ENCODE peak calls at places on chromosomes 11 and 22, in six cellular contexts. One of them, this sample, is unnamed.

GRCh38 chr11:70471254-70471653 is 72.9 kb downstream of the CTTN start:
- DNase-seq in amniotic stem cell: no peak
- DNase-seq in cerebellum: no peak
- DNase-seq in prostate gland: no peak
- DNase-seq in kidney tubule cell: no peak
- DNase-seq in stimulated activated CD4-positive, alpha-beta T cell treated with anti-CD3 and anti-CD28 coated beads, Interleukin-1b, Interleukin-23, amount 100 ng/mL, for 24 hours: no peak
- DNase-seq in this sample: no peak

GRCh38 chr11:105046898-105047579 is 1.9 kb upstream of the CARD16 start:
- DNase-seq in amniotic stem cell: peak
- DNase-seq in stimulated activated CD4-positive, alpha-beta T cell treated with anti-CD3 and anti-CD28 coated beads, Interleukin-1b, Interleukin-23, amount 100 ng/mL, for 24 hours: no peak
- DNase-seq in cerebellum: no peak
- DNase-seq in prostate gland: peak
- DNase-seq in kidney tubule cell: peak
- DNase-seq in this sample: no peak

GRCh38 chr11:97937501-97937900 is 1083.2 kb upstream of the CNTN5 start:
- DNase-seq in stimulated activated CD4-positive, alpha-beta T cell treated with anti-CD3 and anti-CD28 coated beads, Interleukin-1b, Interleukin-23, amount 100 ng/mL, for 24 hours: no peak
- DNase-seq in amniotic stem cell: no peak
- DNase-seq in prostate gland: no peak
- DNase-seq in cerebellum: no peak
- DNase-seq in kidney tubule cell: peak
- DNase-seq in this sample: no peak

GRCh38 chr22:17562906-17563870 is at the start of gene SLC25A18:
- DNase-seq in stimulated activated CD4-positive, alpha-beta T cell treated with anti-CD3 and anti-CD28 coated beads, Interleukin-1b, Interleukin-23, amount 100 ng/mL, for 24 hours: no peak
- DNase-seq in kidney tubule cell: peak
- DNase-seq in prostate gland: no peak
- DNase-seq in amniotic stem cell: no peak
- DNase-seq in cerebellum: peak
- DNase-seq in this sample: no peak

GRCh38 chr22:48596111-48596860 is 1231.4 kb downstream of the BRD1 start:
- DNase-seq in amniotic stem cell: no peak
- DNase-seq in stimulated activated CD4-positive, alpha-beta T cell treated with anti-CD3 and anti-CD28 coated beads, Interleukin-1b, Interleukin-23, amount 100 ng/mL, for 24 hours: no peak
- DNase-seq in kidney tubule cell: no peak
- DNase-seq in cerebellum: no peak
- DNase-seq in prostate gland: no peak
- DNase-seq in this sample: no peak

GRCh38 chr11:37597776-37598175 is 999.7 kb upstream of the RAG2 start:
- DNase-seq in stimulated activated CD4-positive, alpha-beta T cell treated with anti-CD3 and anti-CD28 coated beads, Interleukin-1b, Interleukin-23, amount 100 ng/mL, for 24 hours: no peak
- DNase-seq in kidney tubule cell: no peak
- DNase-seq in prostate gland: no peak
- DNase-seq in cerebellum: no peak
- DNase-seq in amniotic stem cell: no peak
- DNase-seq in this sample: no peak

GRCh38 chr11:111336582-111337256 is 38.4 kb downstream of the POU2AF3 start:
- DNase-seq in stimulated activated CD4-positive, alpha-beta T cell treated with anti-CD3 and anti-CD28 coated beads, Interleukin-1b, Interleukin-23, amount 100 ng/mL, for 24 hours: no peak
- DNase-seq in amniotic stem cell: peak
- DNase-seq in kidney tubule cell: no peak
- DNase-seq in cerebellum: no peak
- DNase-seq in prostate gland: no peak
- DNase-seq in this sample: no peak

GRCh38 chr11:72569966-72570892 is 104.0 kb downstream of the PDE2A start:
- DNase-seq in cerebellum: no peak
- DNase-seq in prostate gland: no peak
- DNase-seq in stimulated activated CD4-positive, alpha-beta T cell treated with anti-CD3 and anti-CD28 coated beads, Interleukin-1b, Interleukin-23, amount 100 ng/mL, for 24 hours: no peak
- DNase-seq in amniotic stem cell: no peak
- DNase-seq in kidney tubule cell: peak
- DNase-seq in this sample: no peak

GRCh38 chr11:78562398-78562797 is 12.3 kb downstream of the NARS2 start:
- DNase-seq in stimulated activated CD4-positive, alpha-beta T cell treated with anti-CD3 and anti-CD28 coated beads, Interleukin-1b, Interleukin-23, amount 100 ng/mL, for 24 hours: no peak
- DNase-seq in kidney tubule cell: peak
- DNase-seq in amniotic stem cell: no peak
- DNase-seq in cerebellum: no peak
- DNase-seq in prostate gland: no peak
- DNase-seq in this sample: no peak

GRCh38 chr22:48828688-48829087 is 999.0 kb downstream of the BRD1 start:
- DNase-seq in amniotic stem cell: no peak
- DNase-seq in stimulated activated CD4-positive, alpha-beta T cell treated with anti-CD3 and anti-CD28 coated beads, Interleukin-1b, Interleukin-23, amount 100 ng/mL, for 24 hours: no peak
- DNase-seq in cerebellum: no peak
- DNase-seq in prostate gland: no peak
- DNase-seq in kidney tubule cell: no peak
- DNase-seq in this sample: no peak

GRCh38 chr11:75792997-75793800 is 21.8 kb upstream of the UVRAG start:
- DNase-seq in amniotic stem cell: no peak
- DNase-seq in stimulated activated CD4-positive, alpha-beta T cell treated with anti-CD3 and anti-CD28 coated beads, Interleukin-1b, Interleukin-23, amount 100 ng/mL, for 24 hours: no peak
- DNase-seq in kidney tubule cell: no peak
- DNase-seq in cerebellum: no peak
- DNase-seq in prostate gland: no peak
- DNase-seq in this sample: no peak

GRCh38 chr22:46829140-46829891 is 66.9 kb downstream of the TBC1D22A start:
- DNase-seq in stimulated activated CD4-positive, alpha-beta T cell treated with anti-CD3 and anti-CD28 coated beads, Interleukin-1b, Interleukin-23, amount 100 ng/mL, for 24 hours: no peak
- DNase-seq in prostate gland: no peak
- DNase-seq in kidney tubule cell: peak
- DNase-seq in cerebellum: no peak
- DNase-seq in amniotic stem cell: peak
- DNase-seq in this sample: no peak

GRCh38 chr11:131800452-131800851 is 430.0 kb downstream of the NTM start:
- DNase-seq in prostate gland: no peak
- DNase-seq in cerebellum: peak
- DNase-seq in kidney tubule cell: no peak
- DNase-seq in amniotic stem cell: no peak
- DNase-seq in stimulated activated CD4-positive, alpha-beta T cell treated with anti-CD3 and anti-CD28 coated beads, Interleukin-1b, Interleukin-23, amount 100 ng/mL, for 24 hours: no peak
- DNase-seq in this sample: no peak

GRCh38 chr22:46587492-46588278 is 32.5 kb upstream of the GRAMD4 start:
- DNase-seq in stimulated activated CD4-positive, alpha-beta T cell treated with anti-CD3 and anti-CD28 coated beads, Interleukin-1b, Interleukin-23, amount 100 ng/mL, for 24 hours: no peak
- DNase-seq in kidney tubule cell: no peak
- DNase-seq in prostate gland: no peak
- DNase-seq in cerebellum: no peak
- DNase-seq in amniotic stem cell: no peak
- DNase-seq in this sample: no peak

GRCh38 chr22:30773919-30774318 is 79.2 kb downstream of the OSBP2 start:
- DNase-seq in cerebellum: no peak
- DNase-seq in kidney tubule cell: no peak
- DNase-seq in amniotic stem cell: no peak
- DNase-seq in prostate gland: no peak
- DNase-seq in stimulated activated CD4-positive, alpha-beta T cell treated with anti-CD3 and anti-CD28 coated beads, Interleukin-1b, Interleukin-23, amount 100 ng/mL, for 24 hours: no peak
- DNase-seq in this sample: no peak

GRCh38 chr22:34108168-34108567 is 187.9 kb upstream of the LARGE1 start:
- DNase-seq in prostate gland: no peak
- DNase-seq in kidney tubule cell: no peak
- DNase-seq in cerebellum: no peak
- DNase-seq in amniotic stem cell: no peak
- DNase-seq in stimulated activated CD4-positive, alpha-beta T cell treated with anti-CD3 and anti-CD28 coated beads, Interleukin-1b, Interleukin-23, amount 100 ng/mL, for 24 hours: no peak
- DNase-seq in this sample: no peak

GRCh38 chr11:124879229-124879998 is 14.2 kb downstream of the ROBO3 start:
- DNase-seq in stimulated activated CD4-positive, alpha-beta T cell treated with anti-CD3 and anti-CD28 coated beads, Interleukin-1b, Interleukin-23, amount 100 ng/mL, for 24 hours: no peak
- DNase-seq in amniotic stem cell: no peak
- DNase-seq in cerebellum: no peak
- DNase-seq in kidney tubule cell: no peak
- DNase-seq in prostate gland: no peak
- DNase-seq in this sample: no peak

GRCh38 chr11:76283190-76283589 is 76.9 kb upstream of the WNT11 start:
- DNase-seq in amniotic stem cell: no peak
- DNase-seq in stimulated activated CD4-positive, alpha-beta T cell treated with anti-CD3 and anti-CD28 coated beads, Interleukin-1b, Interleukin-23, amount 100 ng/mL, for 24 hours: no peak
- DNase-seq in prostate gland: no peak
- DNase-seq in cerebellum: no peak
- DNase-seq in kidney tubule cell: no peak
- DNase-seq in this sample: no peak

GRCh38 chr11:117792992-117793391 is 4.0 kb downstream of the DSCAML1 start:
- DNase-seq in amniotic stem cell: no peak
- DNase-seq in stimulated activated CD4-positive, alpha-beta T cell treated with anti-CD3 and anti-CD28 coated beads, Interleukin-1b, Interleukin-23, amount 100 ng/mL, for 24 hours: no peak
- DNase-seq in prostate gland: no peak
- DNase-seq in kidney tubule cell: no peak
- DNase-seq in cerebellum: no peak
- DNase-seq in this sample: no peak

GRCh38 chr11:132941024-132941646 is 591.2 kb downstream of the OPCML start:
- DNase-seq in amniotic stem cell: peak
- DNase-seq in cerebellum: peak
- DNase-seq in prostate gland: no peak
- DNase-seq in kidney tubule cell: peak
- DNase-seq in stimulated activated CD4-positive, alpha-beta T cell treated with anti-CD3 and anti-CD28 coated beads, Interleukin-1b, Interleukin-23, amount 100 ng/mL, for 24 hours: no peak
- DNase-seq in this sample: peak

GRCh38 chr22:37290737-37291136 is 8.4 kb downstream of the CYTH4 start:
- DNase-seq in prostate gland: no peak
- DNase-seq in amniotic stem cell: no peak
- DNase-seq in cerebellum: no peak
- DNase-seq in stimulated activated CD4-positive, alpha-beta T cell treated with anti-CD3 and anti-CD28 coated beads, Interleukin-1b, Interleukin-23, amount 100 ng/mL, for 24 hours: no peak
- DNase-seq in kidney tubule cell: peak
- DNase-seq in this sample: no peak

GRCh38 chr11:2805388-2806057 is 80.1 kb downstream of the CDKN1C start:
- DNase-seq in cerebellum: no peak
- DNase-seq in kidney tubule cell: no peak
- DNase-seq in stimulated activated CD4-positive, alpha-beta T cell treated with anti-CD3 and anti-CD28 coated beads, Interleukin-1b, Interleukin-23, amount 100 ng/mL, for 24 hours: no peak
- DNase-seq in amniotic stem cell: no peak
- DNase-seq in prostate gland: no peak
- DNase-seq in this sample: no peak

GRCh38 chr11:16804104-16804947 is 65.9 kb downstream of the C11orf58 start:
- DNase-seq in cerebellum: no peak
- DNase-seq in prostate gland: no peak
- DNase-seq in kidney tubule cell: no peak
- DNase-seq in amniotic stem cell: no peak
- DNase-seq in stimulated activated CD4-positive, alpha-beta T cell treated with anti-CD3 and anti-CD28 coated beads, Interleukin-1b, Interleukin-23, amount 100 ng/mL, for 24 hours: no peak
- DNase-seq in this sample: no peak

GRCh38 chr22:44449061-44449682 is 48.9 kb downstream of the RTL6 start:
- DNase-seq in stimulated activated CD4-positive, alpha-beta T cell treated with anti-CD3 and anti-CD28 coated beads, Interleukin-1b, Interleukin-23, amount 100 ng/mL, for 24 hours: no peak
- DNase-seq in kidney tubule cell: peak
- DNase-seq in amniotic stem cell: peak
- DNase-seq in prostate gland: no peak
- DNase-seq in cerebellum: no peak
- DNase-seq in this sample: no peak

GRCh38 chr22:23849009-23850006 is 8.4 kb upstream of the SLC2A11 start:
- DNase-seq in cerebellum: peak
- DNase-seq in kidney tubule cell: peak
- DNase-seq in amniotic stem cell: peak
- DNase-seq in prostate gland: peak
- DNase-seq in stimulated activated CD4-positive, alpha-beta T cell treated with anti-CD3 and anti-CD28 coated beads, Interleukin-1b, Interleukin-23, amount 100 ng/mL, for 24 hours: peak
- DNase-seq in this sample: peak

GRCh38 chr11:75280770-75281468 is 40.3 kb downstream of the TPBGL start:
- DNase-seq in prostate gland: no peak
- DNase-seq in stimulated activated CD4-positive, alpha-beta T cell treated with anti-CD3 and anti-CD28 coated beads, Interleukin-1b, Interleukin-23, amount 100 ng/mL, for 24 hours: no peak
- DNase-seq in amniotic stem cell: no peak
- DNase-seq in kidney tubule cell: no peak
- DNase-seq in cerebellum: no peak
- DNase-seq in this sample: no peak

GRCh38 chr11:8757533-8757932 is 74.9 kb downstream of the RPL27A start:
- DNase-seq in stimulated activated CD4-positive, alpha-beta T cell treated with anti-CD3 and anti-CD28 coated beads, Interleukin-1b, Interleukin-23, amount 100 ng/mL, for 24 hours: no peak
- DNase-seq in kidney tubule cell: peak
- DNase-seq in prostate gland: no peak
- DNase-seq in amniotic stem cell: no peak
- DNase-seq in cerebellum: no peak
- DNase-seq in this sample: no peak

GRCh38 chr22:19879996-19880785 is 25.5 kb upstream of the GNB1L start:
- DNase-seq in stimulated activated CD4-positive, alpha-beta T cell treated with anti-CD3 and anti-CD28 coated beads, Interleukin-1b, Interleukin-23, amount 100 ng/mL, for 24 hours: no peak
- DNase-seq in prostate gland: no peak
- DNase-seq in amniotic stem cell: no peak
- DNase-seq in cerebellum: no peak
- DNase-seq in kidney tubule cell: no peak
- DNase-seq in this sample: no peak

GRCh38 chr11:69497221-69497787 is 15.8 kb downstream of the LINC01488 start:
- DNase-seq in prostate gland: peak
- DNase-seq in cerebellum: no peak
- DNase-seq in kidney tubule cell: peak
- DNase-seq in stimulated activated CD4-positive, alpha-beta T cell treated with anti-CD3 and anti-CD28 coated beads, Interleukin-1b, Interleukin-23, amount 100 ng/mL, for 24 hours: no peak
- DNase-seq in amniotic stem cell: peak
- DNase-seq in this sample: no peak

GRCh38 chr11:70542406-70542805 is 144.1 kb downstream of the CTTN start:
- DNase-seq in cerebellum: no peak
- DNase-seq in stimulated activated CD4-positive, alpha-beta T cell treated with anti-CD3 and anti-CD28 coated beads, Interleukin-1b, Interleukin-23, amount 100 ng/mL, for 24 hours: no peak
- DNase-seq in kidney tubule cell: peak
- DNase-seq in amniotic stem cell: no peak
- DNase-seq in prostate gland: no peak
- DNase-seq in this sample: no peak

GRCh38 chr22:29879738-29880137 is 3.2 kb upstream of the MTMR3 start:
- DNase-seq in prostate gland: no peak
- DNase-seq in amniotic stem cell: no peak
- DNase-seq in kidney tubule cell: peak
- DNase-seq in cerebellum: no peak
- DNase-seq in stimulated activated CD4-positive, alpha-beta T cell treated with anti-CD3 and anti-CD28 coated beads, Interleukin-1b, Interleukin-23, amount 100 ng/mL, for 24 hours: no peak
- DNase-seq in this sample: no peak

GRCh38 chr22:19852177-19852781 is 2.4 kb downstream of the GNB1L start:
- DNase-seq in amniotic stem cell: no peak
- DNase-seq in stimulated activated CD4-positive, alpha-beta T cell treated with anti-CD3 and anti-CD28 coated beads, Interleukin-1b, Interleukin-23, amount 100 ng/mL, for 24 hours: no peak
- DNase-seq in cerebellum: no peak
- DNase-seq in prostate gland: no peak
- DNase-seq in kidney tubule cell: no peak
- DNase-seq in this sample: no peak

GRCh38 chr11:79461144-79461543 is 20.3 kb upstream of the TENM4 start:
- DNase-seq in cerebellum: no peak
- DNase-seq in kidney tubule cell: peak
- DNase-seq in stimulated activated CD4-positive, alpha-beta T cell treated with anti-CD3 and anti-CD28 coated beads, Interleukin-1b, Interleukin-23, amount 100 ng/mL, for 24 hours: no peak
- DNase-seq in prostate gland: no peak
- DNase-seq in amniotic stem cell: no peak
- DNase-seq in this sample: no peak

GRCh38 chr11:128731041-128731663 is 37.3 kb downstream of the FLI1 start:
- DNase-seq in amniotic stem cell: no peak
- DNase-seq in cerebellum: no peak
- DNase-seq in kidney tubule cell: no peak
- DNase-seq in stimulated activated CD4-positive, alpha-beta T cell treated with anti-CD3 and anti-CD28 coated beads, Interleukin-1b, Interleukin-23, amount 100 ng/mL, for 24 hours: no peak
- DNase-seq in prostate gland: no peak
- DNase-seq in this sample: no peak

GRCh38 chr22:27115816-27116256 is 458.4 kb downstream of the MIAT start:
- DNase-seq in cerebellum: no peak
- DNase-seq in prostate gland: no peak
- DNase-seq in kidney tubule cell: peak
- DNase-seq in amniotic stem cell: no peak
- DNase-seq in stimulated activated CD4-positive, alpha-beta T cell treated with anti-CD3 and anti-CD28 coated beads, Interleukin-1b, Interleukin-23, amount 100 ng/mL, for 24 hours: no peak
- DNase-seq in this sample: no peak

GRCh38 chr11:72683782-72684200 is 9.6 kb upstream of the PDE2A start:
- DNase-seq in kidney tubule cell: peak
- DNase-seq in prostate gland: peak
- DNase-seq in stimulated activated CD4-positive, alpha-beta T cell treated with anti-CD3 and anti-CD28 coated beads, Interleukin-1b, Interleukin-23, amount 100 ng/mL, for 24 hours: peak
- DNase-seq in amniotic stem cell: no peak
- DNase-seq in cerebellum: peak
- DNase-seq in this sample: peak

GRCh38 chr22:33271390-33272161 is 213.4 kb upstream of the SYN3 start:
- DNase-seq in stimulated activated CD4-positive, alpha-beta T cell treated with anti-CD3 and anti-CD28 coated beads, Interleukin-1b, Interleukin-23, amount 100 ng/mL, for 24 hours: no peak
- DNase-seq in amniotic stem cell: no peak
- DNase-seq in prostate gland: peak
- DNase-seq in cerebellum: peak
- DNase-seq in kidney tubule cell: peak
- DNase-seq in this sample: no peak

GRCh38 chr11:116454020-116454645 is 318.7 kb downstream of the BUD13 start:
- DNase-seq in prostate gland: peak
- DNase-seq in cerebellum: peak
- DNase-seq in amniotic stem cell: no peak
- DNase-seq in stimulated activated CD4-positive, alpha-beta T cell treated with anti-CD3 and anti-CD28 coated beads, Interleukin-1b, Interleukin-23, amount 100 ng/mL, for 24 hours: peak
- DNase-seq in kidney tubule cell: peak
- DNase-seq in this sample: peak

This sample was measured in NCI-H1930.